ENCODE peak calls at places on chromosomes 5 and 9, in seven cellular contexts. Y is adrenal gland, O is OCI-LY7, P is AG04450, U is AG09309, B is NB4, G is esophagus squamous epithelium. S is an unnamed sample.

GRCh38 chr9:78236511-78236950 is 656 bp downstream of the CEP78 start:
- DNase-seq in Y (no peak), O (peak; percentile 32), P (no peak), U (no peak), B (no peak), G (no peak), S (peak; percentile 1)

GRCh38 chr9:127349483-127350127 is 47.4 kb upstream of the SLC2A8 start:
- DNase-seq in Y (no peak), O (no peak), P (no peak), U (no peak), B (no peak), G (no peak), S (no peak)

GRCh38 chr9:93585695-93586094 is 9.3 kb downstream of the PHF2 start:
- DNase-seq in Y (no peak), O (no peak), P (no peak), U (no peak), B (no peak), G (no peak), S (no peak)

GRCh38 chr9:100714372-100715099 is 136.7 kb downstream of the CAVIN4 start:
- DNase-seq in Y (peak; percentile 68), O (peak; percentile 49), P (peak; percentile 1), U (peak; percentile 13), B (peak; percentile 63), G (no peak), S (peak; percentile 5)

GRCh38 chr9:126107736-126108135 is 218.9 kb upstream of the MVB12B start:
- DNase-seq in Y (no peak), O (no peak), P (no peak), U (no peak), B (no peak), G (no peak), S (no peak)

GRCh38 chr5:177449140-177450061 is 2.8 kb downstream of the PRR7 start:
- DNase-seq in Y (no peak), O (peak; percentile 22), P (no peak), U (no peak), B (no peak), G (no peak), S (no peak)

GRCh38 chr5:7053528-7054209 is 340.4 kb downstream of the TENT4A start:
- DNase-seq in Y (no peak), O (no peak), P (no peak), U (no peak), B (no peak), G (no peak), S (no peak)

GRCh38 chr5:76104027-76104426 is 20.8 kb downstream of the SV2C start:
- DNase-seq in Y (peak; percentile 42), O (peak; percentile 20), P (no peak), U (no peak), B (peak; percentile 53), G (no peak), S (no peak)

GRCh38 chr9:74096420-74096819 is 400.7 kb upstream of the RORB start:
- DNase-seq in Y (no peak), O (no peak), P (no peak), U (no peak), B (no peak), G (no peak), S (no peak)

GRCh38 chr9:125538092-125538473 is 168.9 kb downstream of the MAPKAP1 start:
- DNase-seq in Y (no peak), O (no peak), P (peak; percentile 78), U (peak; percentile 62), B (no peak), G (no peak), S (no peak)

GRCh38 chr5:119810217-119810616 is 180.9 kb downstream of the FAM170A start:
- DNase-seq in Y (no peak), O (no peak), P (no peak), U (no peak), B (no peak), G (no peak), S (no peak)

GRCh38 chr5:166625210-166625865 is 1666.1 kb upstream of the WWC1 start:
- DNase-seq in Y (no peak), O (no peak), P (no peak), U (no peak), B (no peak), G (no peak), S (no peak)

GRCh38 chr5:60633336-60633735 is 66.6 kb downstream of the DEPDC1B start:
- DNase-seq in Y (no peak), O (no peak), P (peak; percentile 41), U (peak; percentile 75), B (no peak), G (no peak), S (no peak)

GRCh38 chr5:161546463-161547301 is at the start of gene GABRB2:
- DNase-seq in Y (peak; percentile 78), O (peak; percentile 84), P (no peak), U (no peak), B (peak; percentile 51), G (no peak), S (no peak)

GRCh38 chr5:73592546-73592945 is 27.0 kb downstream of the UTP15 start:
- DNase-seq in Y (no peak), O (no peak), P (no peak), U (no peak), B (no peak), G (no peak), S (no peak)

GRCh38 chr5:91352831-91353695 is 30.1 kb downstream of the ARRDC3 start:
- DNase-seq in Y (no peak), O (no peak), P (no peak), U (no peak), B (no peak), G (no peak), S (no peak)

GRCh38 chr5:91361055-91361701 is 21.9 kb downstream of the ARRDC3 start:
- DNase-seq in Y (no peak), O (peak; percentile 30), P (no peak), U (no peak), B (peak; percentile 30), G (no peak), S (no peak)

GRCh38 chr5:91357806-91358205 is 25.3 kb downstream of the ARRDC3 start:
- DNase-seq in Y (no peak), O (no peak), P (no peak), U (no peak), B (no peak), G (no peak), S (no peak)

GRCh38 chr5:91359957-91360609 is 23.0 kb downstream of the ARRDC3 start:
- DNase-seq in Y (no peak), O (no peak), P (no peak), U (no peak), B (peak; percentile 58), G (no peak), S (no peak)

GRCh38 chr5:91357012-91357634 is 26.0 kb downstream of the ARRDC3 start:
- DNase-seq in Y (no peak), O (no peak), P (no peak), U (no peak), B (no peak), G (no peak), S (no peak)
- H3K4me3 ChIP-seq in Y (no peak overlapping the region), O (no peak overlapping the region), P (no peak overlapping the region), U (no peak overlapping the region), B (no peak overlapping the region), G (no peak overlapping the region), S (no peak overlapping the region)

GRCh38 chr9:113589890-113590289 is 126.4 kb downstream of the RGS3 start:
- DNase-seq in Y (no peak), O (peak; percentile 52), P (no peak), U (no peak), B (peak; percentile 63), G (no peak), S (no peak)
- TF ChIP-seq CTCF in Y (peak; percentile 91), O (peak; percentile 73), P (peak; percentile 95), U (peak; percentile 85), B (peak; percentile 53), G (peak; percentile 62), S (peak; percentile 32)

GRCh38 chr9:120383999-120384924 is 195.7 kb downstream of the CDK5RAP2 start:
- DNase-seq in Y (no peak), O (no peak), P (peak; percentile 29), U (no peak), B (no peak), G (no peak), S (no peak)
- H3K4me3 ChIP-seq in Y (no peak overlapping the region), O (no peak overlapping the region), P (no peak overlapping the region), U (no peak overlapping the region), B (no peak overlapping the region), G (no peak overlapping the region), S (no peak overlapping the region)

GRCh38 chr5:989961-990530 is 18.6 kb upstream of the NKD2 start:
- DNase-seq in Y (peak; percentile 52), O (no peak), P (no peak), U (no peak), B (peak; percentile 66), G (no peak), S (no peak)
- TF ChIP-seq CTCF in Y (peak; percentile 35), O (no peak), P (no peak), U (no peak), B (peak; percentile 17), G (peak; percentile 45), S (no peak)

GRCh38 chr5:139646912-139647391 is 1.2 kb upstream of the CXXC5 start:
- DNase-seq in Y (peak; percentile 36), O (no peak), P (no peak), U (no peak), B (peak; percentile 92), G (no peak), S (no peak)
- H3K4me3 ChIP-seq in Y (no peak overlapping the region), O (no peak overlapping the region), P (no peak overlapping the region), U (no peak overlapping the region), B (peak overlapping the region; percentile 55), G (no peak overlapping the region), S (no peak overlapping the region)